ENCODE peak calls at places on chromosomes 11 and 22, in ten cellular contexts. I, O, U, S, B, Y, M, K, A and J are unnamed samples.

GRCh38 chr22:19005905-19006304 is 69.8 kb upstream of the PRODH start:
- DNase-seq in I (no peak), O (no peak), U (no peak), S (no peak), B (no peak), Y (no peak), M (no peak), K (no peak), A (no peak), J (no peak)

GRCh38 chr22:31160328-31160978 is 471 bp downstream of the RNF185 start:
- DNase-seq in I (no peak), O (peak; percentile 58), U (no peak), S (peak; percentile 9), B (no peak), Y (no peak), M (no peak), K (no peak), A (no peak), J (no peak)

GRCh38 chr11:113446112-113446511 is 29.1 kb downstream of the DRD2 start:
- DNase-seq in I (no peak), O (no peak), U (no peak), S (no peak), B (no peak), Y (no peak), M (no peak), K (no peak), A (no peak), J (peak; percentile 42)

GRCh38 chr11:65274734-65275682 is 13.2 kb downstream of the POLA2 start:
- DNase-seq in I (peak; percentile 94), O (peak; percentile 92), U (peak; percentile 62), S (peak; percentile 11), B (no peak), Y (peak; percentile 65), M (peak; percentile 18), K (peak; percentile 96), A (peak; percentile 26), J (peak; percentile 95)

GRCh38 chr11:130403301-130403804 is 25.1 kb downstream of the ADAMTS8 start:
- DNase-seq in I (peak; percentile 77), O (peak; percentile 61), U (no peak), S (no peak), B (no peak), Y (no peak), M (no peak), K (peak; percentile 90), A (peak; percentile 36), J (peak; percentile 82)

GRCh38 chr22:41242396-41243117 is 1.8 kb upstream of the CHADL start:
- DNase-seq in I (no peak), O (no peak), U (no peak), S (no peak), B (no peak), Y (no peak), M (no peak), K (no peak), A (no peak), J (peak; percentile 30)

GRCh38 chr11:75142714-75143419 is 8.0 kb upstream of the SLCO2B1 start:
- DNase-seq in I (peak; percentile 88), O (peak; percentile 92), U (peak; percentile 93), S (peak; percentile 55), B (peak; percentile 87), Y (no peak), M (no peak), K (peak; percentile 84), A (peak; percentile 55), J (peak; percentile 97)

GRCh38 chr11:130894322-130895025 is 21.8 kb downstream of the SNX19 start:
- DNase-seq in I (no peak), O (peak; percentile 93), U (peak; percentile 59), S (peak; percentile 70), B (no peak), Y (peak; percentile 76), M (peak; percentile 46), K (peak; percentile 55), A (peak; percentile 35), J (peak; percentile 61)

GRCh38 chr11:2268911-2269600 is 1.3 kb downstream of the ASCL2 start:
- DNase-seq in I (no peak), O (peak; percentile 54), U (peak; percentile 88), S (peak; percentile 52), B (peak; percentile 90), Y (peak; percentile 75), M (no peak), K (no peak), A (no peak), J (no peak)

GRCh38 chr11:63719987-63720386 is 38.7 kb downstream of the RTN3 start:
- DNase-seq in I (no peak), O (no peak), U (no peak), S (no peak), B (no peak), Y (no peak), M (no peak), K (peak; percentile 18), A (no peak), J (peak; percentile 12)

GRCh38 chr11:104462346-104462745 is 298.4 kb upstream of the PDGFD start:
- DNase-seq in I (no peak), O (no peak), U (no peak), S (no peak), B (no peak), Y (no peak), M (no peak), K (peak; percentile 68), A (no peak), J (peak; percentile 82)

GRCh38 chr11:17719940-17720795 is 797 bp downstream of the MYOD1 start:
- DNase-seq in I (no peak), O (no peak), U (no peak), S (no peak), B (peak; percentile 86), Y (peak; percentile 67), M (no peak), K (no peak), A (no peak), J (peak; percentile 64)

GRCh38 chr22:37146507-37147180 is 3.1 kb downstream of the IL2RB start:
- DNase-seq in I (no peak), O (no peak), U (no peak), S (no peak), B (no peak), Y (no peak), M (no peak), K (no peak), A (no peak), J (no peak)

GRCh38 chr22:33917744-33918406 is 2.4 kb downstream of the LARGE1 start:
- DNase-seq in I (no peak), O (no peak), U (no peak), S (no peak), B (no peak), Y (peak; percentile 15), M (no peak), K (no peak), A (no peak), J (peak; percentile 32)

GRCh38 chr22:37904572-37905533 is 1.2 kb upstream of the MICALL1 start:
- DNase-seq in I (peak; percentile 96), O (peak; percentile 64), U (peak; percentile 86), S (no peak), B (no peak), Y (no peak), M (no peak), K (peak; percentile 95), A (peak; percentile 57), J (peak; percentile 99)

GRCh38 chr11:70857885-70858284 is 394.5 kb downstream of the SHANK2 start:
- DNase-seq in I (no peak), O (no peak), U (no peak), S (no peak), B (no peak), Y (no peak), M (no peak), K (no peak), A (no peak), J (no peak)

GRCh38 chr11:131365601-131366000 is 4.8 kb upstream of the NTM start:
- DNase-seq in I (no peak), O (no peak), U (no peak), S (no peak), B (no peak), Y (no peak), M (no peak), K (no peak), A (no peak), J (no peak)

GRCh38 chr11:57124460-57124859 is 57.3 kb upstream of the LRRC55 start:
- DNase-seq in I (no peak), O (no peak), U (no peak), S (no peak), B (no peak), Y (no peak), M (no peak), K (no peak), A (no peak), J (no peak)

GRCh38 chr22:26550498-26551033 is 38.3 kb upstream of the TFIP11 start:
- DNase-seq in I (peak; percentile 87), O (peak; percentile 88), U (no peak), S (no peak), B (no peak), Y (no peak), M (no peak), K (peak; percentile 76), A (peak; percentile 64), J (peak; percentile 92)

GRCh38 chr22:19038164-19038546 is 84.1 kb downstream of the DGCR2 start:
- DNase-seq in I (no peak), O (peak; percentile 31), U (peak; percentile 37), S (no peak), B (peak; percentile 73), Y (peak; percentile 7), M (no peak), K (no peak), A (no peak), J (no peak)

GRCh38 chr11:73380321-73380720 is 4.1 kb downstream of the RELT start:
- DNase-seq in I (no peak), O (no peak), U (peak; percentile 69), S (no peak), B (no peak), Y (no peak), M (no peak), K (no peak), A (no peak), J (no peak)

GRCh38 chr11:45860764-45861510 is 13.7 kb downstream of the CRY2 start:
- DNase-seq in I (no peak), O (peak; percentile 55), U (no peak), S (no peak), B (peak; percentile 84), Y (no peak), M (no peak), K (no peak), A (no peak), J (no peak)

GRCh38 chr22:35971418-35972119 is 57.1 kb downstream of the RBFOX2 start:
- DNase-seq in I (peak; percentile 88), O (no peak), U (no peak), S (no peak), B (no peak), Y (no peak), M (no peak), K (peak; percentile 80), A (no peak), J (peak; percentile 49)

GRCh38 chr11:40797981-40798380 is 661.5 kb downstream of the LRRC4C start:
- DNase-seq in I (no peak), O (no peak), U (no peak), S (no peak), B (no peak), Y (no peak), M (no peak), K (no peak), A (no peak), J (peak; percentile 0)

GRCh38 chr22:31291403-31291715 is 929 bp downstream of the PIK3IP1 start:
- DNase-seq in I (no peak), O (no peak), U (no peak), S (no peak), B (peak; percentile 84), Y (no peak), M (no peak), K (no peak), A (no peak), J (no peak)

GRCh38 chr11:113577356-113578163 is 102.4 kb upstream of the DRD2 start:
- DNase-seq in I (no peak), O (no peak), U (no peak), S (no peak), B (no peak), Y (no peak), M (no peak), K (no peak), A (no peak), J (no peak)